ENCODE peak calls at places on chromosomes 2 and 18, in eight cellular contexts. One of them, this sample, is unnamed.

GRCh38 chr2:240182966-240183365 is 42.5 kb upstream of the OTOS start:
- DNase-seq in HuH-7.5: no peak
- DNase-seq in tibial nerve: no peak
- DNase-seq in type B pancreatic cell: no peak
- DNase-seq in NCI-H1092 treated with DMSO at 0.1 percent for 48 hours: no peak
- DNase-seq in stimulated activated CD4-positive, alpha-beta T cell treated with anti-CD3 and anti-CD28 coated beads, TNF-alpha, amount 100 ng/mL, for 24 hours: no peak
- DNase-seq in RWPE1: no peak
- DNase-seq in GM06990: no peak
- DNase-seq in this sample: no peak

GRCh38 chr2:8528863-8529262 is 153.0 kb upstream of the ID2 start:
- DNase-seq in HuH-7.5: no peak
- DNase-seq in tibial nerve: no peak
- DNase-seq in type B pancreatic cell: no peak
- DNase-seq in NCI-H1092 treated with DMSO at 0.1 percent for 48 hours: no peak
- DNase-seq in stimulated activated CD4-positive, alpha-beta T cell treated with anti-CD3 and anti-CD28 coated beads, TNF-alpha, amount 100 ng/mL, for 24 hours: no peak
- DNase-seq in RWPE1: no peak
- DNase-seq in GM06990: no peak
- DNase-seq in this sample: no peak

GRCh38 chr2:207960090-207960489 is 65.2 kb downstream of the PLEKHM3 start:
- DNase-seq in HuH-7.5: no peak
- DNase-seq in tibial nerve: no peak
- DNase-seq in type B pancreatic cell: no peak
- DNase-seq in NCI-H1092 treated with DMSO at 0.1 percent for 48 hours: no peak
- DNase-seq in stimulated activated CD4-positive, alpha-beta T cell treated with anti-CD3 and anti-CD28 coated beads, TNF-alpha, amount 100 ng/mL, for 24 hours: no peak
- DNase-seq in RWPE1: no peak
- DNase-seq in GM06990: no peak
- DNase-seq in this sample: no peak

GRCh38 chr18:67417864-67418523 is 98.5 kb downstream of the DSEL start:
- DNase-seq in HuH-7.5: peak
- DNase-seq in tibial nerve: no peak
- DNase-seq in type B pancreatic cell: no peak
- DNase-seq in NCI-H1092 treated with DMSO at 0.1 percent for 48 hours: peak
- DNase-seq in stimulated activated CD4-positive, alpha-beta T cell treated with anti-CD3 and anti-CD28 coated beads, TNF-alpha, amount 100 ng/mL, for 24 hours: no peak
- DNase-seq in RWPE1: peak
- DNase-seq in GM06990: no peak
- DNase-seq in this sample: peak

GRCh38 chr2:36052819-36053218 is 302.8 kb upstream of the CRIM1 start:
- DNase-seq in HuH-7.5: no peak
- DNase-seq in tibial nerve: no peak
- DNase-seq in type B pancreatic cell: no peak
- DNase-seq in NCI-H1092 treated with DMSO at 0.1 percent for 48 hours: no peak
- DNase-seq in stimulated activated CD4-positive, alpha-beta T cell treated with anti-CD3 and anti-CD28 coated beads, TNF-alpha, amount 100 ng/mL, for 24 hours: no peak
- DNase-seq in RWPE1: no peak
- DNase-seq in GM06990: no peak
- DNase-seq in this sample: no peak

GRCh38 chr2:62263076-62263475 is 67.2 kb downstream of the B3GNT2 start:
- DNase-seq in HuH-7.5: no peak
- DNase-seq in tibial nerve: no peak
- DNase-seq in type B pancreatic cell: no peak
- DNase-seq in NCI-H1092 treated with DMSO at 0.1 percent for 48 hours: no peak
- DNase-seq in stimulated activated CD4-positive, alpha-beta T cell treated with anti-CD3 and anti-CD28 coated beads, TNF-alpha, amount 100 ng/mL, for 24 hours: no peak
- DNase-seq in RWPE1: no peak
- DNase-seq in GM06990: no peak
- DNase-seq in this sample: no peak

GRCh38 chr2:150591901-150592300 is 104.4 kb upstream of the RND3 start:
- DNase-seq in HuH-7.5: no peak
- DNase-seq in tibial nerve: no peak
- DNase-seq in type B pancreatic cell: no peak
- DNase-seq in NCI-H1092 treated with DMSO at 0.1 percent for 48 hours: no peak
- DNase-seq in stimulated activated CD4-positive, alpha-beta T cell treated with anti-CD3 and anti-CD28 coated beads, TNF-alpha, amount 100 ng/mL, for 24 hours: no peak
- DNase-seq in RWPE1: no peak
- DNase-seq in GM06990: no peak
- DNase-seq in this sample: no peak

GRCh38 chr18:12361770-12362378 is 15.2 kb downstream of the AFG3L2 start:
- DNase-seq in HuH-7.5: no peak
- DNase-seq in tibial nerve: no peak
- DNase-seq in type B pancreatic cell: no peak
- DNase-seq in NCI-H1092 treated with DMSO at 0.1 percent for 48 hours: no peak
- DNase-seq in stimulated activated CD4-positive, alpha-beta T cell treated with anti-CD3 and anti-CD28 coated beads, TNF-alpha, amount 100 ng/mL, for 24 hours: no peak
- DNase-seq in RWPE1: no peak
- DNase-seq in GM06990: no peak
- DNase-seq in this sample: no peak

GRCh38 chr2:455913-456312 is 168.0 kb upstream of the ALKAL2 start:
- DNase-seq in HuH-7.5: no peak
- DNase-seq in tibial nerve: no peak
- DNase-seq in type B pancreatic cell: no peak
- DNase-seq in NCI-H1092 treated with DMSO at 0.1 percent for 48 hours: no peak
- DNase-seq in stimulated activated CD4-positive, alpha-beta T cell treated with anti-CD3 and anti-CD28 coated beads, TNF-alpha, amount 100 ng/mL, for 24 hours: no peak
- DNase-seq in RWPE1: no peak
- DNase-seq in GM06990: no peak
- DNase-seq in this sample: no peak

GRCh38 chr2:220847006-220847405 is 725.1 kb downstream of the EPHA4 start:
- DNase-seq in HuH-7.5: no peak
- DNase-seq in tibial nerve: no peak
- DNase-seq in type B pancreatic cell: no peak
- DNase-seq in NCI-H1092 treated with DMSO at 0.1 percent for 48 hours: no peak
- DNase-seq in stimulated activated CD4-positive, alpha-beta T cell treated with anti-CD3 and anti-CD28 coated beads, TNF-alpha, amount 100 ng/mL, for 24 hours: no peak
- DNase-seq in RWPE1: no peak
- DNase-seq in GM06990: no peak
- DNase-seq in this sample: no peak

GRCh38 chr2:46813680-46814079 is 101.9 kb downstream of the MCFD2 start:
- DNase-seq in HuH-7.5: no peak
- DNase-seq in tibial nerve: no peak
- DNase-seq in type B pancreatic cell: no peak
- DNase-seq in NCI-H1092 treated with DMSO at 0.1 percent for 48 hours: no peak
- DNase-seq in stimulated activated CD4-positive, alpha-beta T cell treated with anti-CD3 and anti-CD28 coated beads, TNF-alpha, amount 100 ng/mL, for 24 hours: no peak
- DNase-seq in RWPE1: no peak
- DNase-seq in GM06990: no peak
- DNase-seq in this sample: no peak

GRCh38 chr18:76721207-76721996 is 101.0 kb upstream of the ZNF236 start:
- DNase-seq in HuH-7.5: no peak
- DNase-seq in tibial nerve: no peak
- DNase-seq in type B pancreatic cell: no peak
- DNase-seq in NCI-H1092 treated with DMSO at 0.1 percent for 48 hours: no peak
- DNase-seq in stimulated activated CD4-positive, alpha-beta T cell treated with anti-CD3 and anti-CD28 coated beads, TNF-alpha, amount 100 ng/mL, for 24 hours: peak
- DNase-seq in RWPE1: no peak
- DNase-seq in GM06990: no peak
- DNase-seq in this sample: no peak

GRCh38 chr2:178266445-178266844 is 72.1 kb downstream of the OSBPL6 start:
- DNase-seq in HuH-7.5: no peak
- DNase-seq in tibial nerve: no peak
- DNase-seq in type B pancreatic cell: no peak
- DNase-seq in NCI-H1092 treated with DMSO at 0.1 percent for 48 hours: no peak
- DNase-seq in stimulated activated CD4-positive, alpha-beta T cell treated with anti-CD3 and anti-CD28 coated beads, TNF-alpha, amount 100 ng/mL, for 24 hours: no peak
- DNase-seq in RWPE1: no peak
- DNase-seq in GM06990: no peak
- DNase-seq in this sample: no peak

GRCh38 chr2:181517685-181518301 is 60.6 kb downstream of the ITGA4 start:
- DNase-seq in HuH-7.5: no peak
- DNase-seq in tibial nerve: no peak
- DNase-seq in type B pancreatic cell: no peak
- DNase-seq in NCI-H1092 treated with DMSO at 0.1 percent for 48 hours: peak
- DNase-seq in stimulated activated CD4-positive, alpha-beta T cell treated with anti-CD3 and anti-CD28 coated beads, TNF-alpha, amount 100 ng/mL, for 24 hours: no peak
- DNase-seq in RWPE1: peak
- DNase-seq in GM06990: no peak
- DNase-seq in this sample: peak

GRCh38 chr2:25917832-25918231 is 39.5 kb upstream of the ASXL2 start:
- DNase-seq in HuH-7.5: no peak
- DNase-seq in tibial nerve: no peak
- DNase-seq in type B pancreatic cell: no peak
- DNase-seq in NCI-H1092 treated with DMSO at 0.1 percent for 48 hours: no peak
- DNase-seq in stimulated activated CD4-positive, alpha-beta T cell treated with anti-CD3 and anti-CD28 coated beads, TNF-alpha, amount 100 ng/mL, for 24 hours: no peak
- DNase-seq in RWPE1: no peak
- DNase-seq in GM06990: no peak
- DNase-seq in this sample: no peak

GRCh38 chr2:232613538-232614134 is 19.8 kb upstream of the EFHD1 start:
- DNase-seq in HuH-7.5: no peak
- DNase-seq in tibial nerve: no peak
- DNase-seq in type B pancreatic cell: no peak
- DNase-seq in NCI-H1092 treated with DMSO at 0.1 percent for 48 hours: no peak
- DNase-seq in stimulated activated CD4-positive, alpha-beta T cell treated with anti-CD3 and anti-CD28 coated beads, TNF-alpha, amount 100 ng/mL, for 24 hours: no peak
- DNase-seq in RWPE1: no peak
- DNase-seq in GM06990: no peak
- DNase-seq in this sample: no peak

GRCh38 chr2:181457741-181458425 is 697 bp downstream of the ITGA4 start:
- DNase-seq in HuH-7.5: no peak
- DNase-seq in tibial nerve: no peak
- DNase-seq in type B pancreatic cell: peak
- DNase-seq in NCI-H1092 treated with DMSO at 0.1 percent for 48 hours: no peak
- DNase-seq in stimulated activated CD4-positive, alpha-beta T cell treated with anti-CD3 and anti-CD28 coated beads, TNF-alpha, amount 100 ng/mL, for 24 hours: peak
- DNase-seq in RWPE1: no peak
- DNase-seq in GM06990: peak
- DNase-seq in this sample: no peak

GRCh38 chr2:33848486-33848885 is 249.4 kb upstream of the FAM98A start:
- DNase-seq in HuH-7.5: no peak
- DNase-seq in tibial nerve: no peak
- DNase-seq in type B pancreatic cell: no peak
- DNase-seq in NCI-H1092 treated with DMSO at 0.1 percent for 48 hours: no peak
- DNase-seq in stimulated activated CD4-positive, alpha-beta T cell treated with anti-CD3 and anti-CD28 coated beads, TNF-alpha, amount 100 ng/mL, for 24 hours: no peak
- DNase-seq in RWPE1: peak
- DNase-seq in GM06990: no peak
- DNase-seq in this sample: no peak

GRCh38 chr18:79250236-79250993 is 145.3 kb upstream of the NFATC1 start:
- DNase-seq in HuH-7.5: no peak
- DNase-seq in tibial nerve: no peak
- DNase-seq in type B pancreatic cell: no peak
- DNase-seq in NCI-H1092 treated with DMSO at 0.1 percent for 48 hours: no peak
- DNase-seq in stimulated activated CD4-positive, alpha-beta T cell treated with anti-CD3 and anti-CD28 coated beads, TNF-alpha, amount 100 ng/mL, for 24 hours: no peak
- DNase-seq in RWPE1: no peak
- DNase-seq in GM06990: no peak
- DNase-seq in this sample: peak

GRCh38 chr18:32889620-32890593 is 117.1 kb upstream of the KLHL14 start:
- DNase-seq in HuH-7.5: no peak
- DNase-seq in tibial nerve: no peak
- DNase-seq in type B pancreatic cell: no peak
- DNase-seq in NCI-H1092 treated with DMSO at 0.1 percent for 48 hours: no peak
- DNase-seq in stimulated activated CD4-positive, alpha-beta T cell treated with anti-CD3 and anti-CD28 coated beads, TNF-alpha, amount 100 ng/mL, for 24 hours: no peak
- DNase-seq in RWPE1: no peak
- DNase-seq in GM06990: no peak
- DNase-seq in this sample: no peak

GRCh38 chr2:156903335-156903734 is 354.2 kb upstream of the GALNT5 start:
- DNase-seq in HuH-7.5: no peak
- DNase-seq in tibial nerve: no peak
- DNase-seq in type B pancreatic cell: no peak
- DNase-seq in NCI-H1092 treated with DMSO at 0.1 percent for 48 hours: no peak
- DNase-seq in stimulated activated CD4-positive, alpha-beta T cell treated with anti-CD3 and anti-CD28 coated beads, TNF-alpha, amount 100 ng/mL, for 24 hours: no peak
- DNase-seq in RWPE1: no peak
- DNase-seq in GM06990: no peak
- DNase-seq in this sample: no peak

GRCh38 chr18:25349131-25349925 is 2.6 kb downstream of the ZNF521 start:
- DNase-seq in HuH-7.5: no peak
- DNase-seq in tibial nerve: no peak
- DNase-seq in type B pancreatic cell: peak
- DNase-seq in NCI-H1092 treated with DMSO at 0.1 percent for 48 hours: no peak
- DNase-seq in stimulated activated CD4-positive, alpha-beta T cell treated with anti-CD3 and anti-CD28 coated beads, TNF-alpha, amount 100 ng/mL, for 24 hours: no peak
- DNase-seq in RWPE1: no peak
- DNase-seq in GM06990: no peak
- DNase-seq in this sample: peak

GRCh38 chr2:69619725-69620124 is 23.8 kb downstream of the AAK1 start:
- DNase-seq in HuH-7.5: no peak
- DNase-seq in tibial nerve: no peak
- DNase-seq in type B pancreatic cell: no peak
- DNase-seq in NCI-H1092 treated with DMSO at 0.1 percent for 48 hours: no peak
- DNase-seq in stimulated activated CD4-positive, alpha-beta T cell treated with anti-CD3 and anti-CD28 coated beads, TNF-alpha, amount 100 ng/mL, for 24 hours: no peak
- DNase-seq in RWPE1: no peak
- DNase-seq in GM06990: no peak
- DNase-seq in this sample: no peak

GRCh38 chr2:131488306-131489205 is 3.6 kb downstream of the MZT2A start:
- DNase-seq in HuH-7.5: no peak
- DNase-seq in tibial nerve: no peak
- DNase-seq in type B pancreatic cell: no peak
- DNase-seq in NCI-H1092 treated with DMSO at 0.1 percent for 48 hours: no peak
- DNase-seq in stimulated activated CD4-positive, alpha-beta T cell treated with anti-CD3 and anti-CD28 coated beads, TNF-alpha, amount 100 ng/mL, for 24 hours: no peak
- DNase-seq in RWPE1: no peak
- DNase-seq in GM06990: no peak
- DNase-seq in this sample: no peak